ENCODE peak calls at places on chromosomes 11 and 22, in six cellular contexts. One of them, this sample, is unnamed. For H3K4me1, the result is how much of the 10 kb centered on the place peaks cover.

GRCh38 chr11:85118151-85118550 is 509.0 kb downstream of the DLG2 start:
- DNase-seq in ovary: no peak
- DNase-seq in psoas muscle: no peak
- DNase-seq in esophagus squamous epithelium: no peak
- DNase-seq in keratinocyte: no peak
- DNase-seq in Peyer's patch: no peak
- DNase-seq in this sample: no peak

GRCh38 chr11:65868076-65868667 is 4.4 kb downstream of the EFEMP2 start:
- DNase-seq in ovary: peak
- DNase-seq in psoas muscle: no peak
- DNase-seq in esophagus squamous epithelium: no peak
- DNase-seq in keratinocyte: no peak
- DNase-seq in Peyer's patch: no peak
- DNase-seq in this sample: no peak

GRCh38 chr22:32618461-32619140 is 144.0 kb downstream of the FBXO7 start:
- DNase-seq in ovary: peak
- DNase-seq in psoas muscle: peak
- DNase-seq in esophagus squamous epithelium: no peak
- DNase-seq in keratinocyte: no peak
- DNase-seq in Peyer's patch: no peak
- DNase-seq in this sample: no peak

GRCh38 chr22:33044059-33044458 is 14.1 kb downstream of the SYN3 start:
- DNase-seq in ovary: no peak
- DNase-seq in psoas muscle: no peak
- DNase-seq in esophagus squamous epithelium: no peak
- DNase-seq in keratinocyte: no peak
- DNase-seq in Peyer's patch: no peak
- DNase-seq in this sample: no peak

GRCh38 chr11:93820085-93820710 is 30.2 kb downstream of the VSTM5 start:
- DNase-seq in ovary: no peak
- DNase-seq in psoas muscle: no peak
- DNase-seq in esophagus squamous epithelium: no peak
- DNase-seq in keratinocyte: no peak
- DNase-seq in Peyer's patch: no peak
- DNase-seq in this sample: no peak

GRCh38 chr22:30005213-30005857 is 74.9 kb upstream of the HORMAD2 start:
- DNase-seq in ovary: peak
- DNase-seq in psoas muscle: peak
- DNase-seq in esophagus squamous epithelium: no peak
- DNase-seq in keratinocyte: no peak
- DNase-seq in Peyer's patch: peak
- DNase-seq in this sample: no peak

GRCh38 chr11:118912742-118913410 is 12.8 kb downstream of the BCL9L start:
- DNase-seq in ovary: peak
- DNase-seq in psoas muscle: peak
- DNase-seq in esophagus squamous epithelium: no peak
- DNase-seq in keratinocyte: no peak
- DNase-seq in Peyer's patch: peak
- DNase-seq in this sample: no peak

GRCh38 chr11:36271794-36272409 is 17.3 kb downstream of the COMMD9 start:
- DNase-seq in ovary: no peak
- DNase-seq in psoas muscle: no peak
- DNase-seq in esophagus squamous epithelium: no peak
- DNase-seq in keratinocyte: no peak
- DNase-seq in Peyer's patch: no peak
- DNase-seq in this sample: no peak

GRCh38 chr11:16097543-16097942 is 258.8 kb downstream of the SOX6 start:
- DNase-seq in ovary: no peak
- DNase-seq in psoas muscle: no peak
- DNase-seq in esophagus squamous epithelium: no peak
- DNase-seq in keratinocyte: peak
- DNase-seq in Peyer's patch: no peak
- DNase-seq in this sample: no peak

GRCh38 chr11:17386331-17387084 is 2.0 kb downstream of the KCNJ11 start:
- DNase-seq in ovary: no peak
- DNase-seq in psoas muscle: peak
- DNase-seq in esophagus squamous epithelium: no peak
- DNase-seq in keratinocyte: no peak
- DNase-seq in Peyer's patch: peak
- DNase-seq in this sample: peak

GRCh38 chr11:40686765-40687164 is 772.7 kb downstream of the LRRC4C start:
- DNase-seq in ovary: no peak
- DNase-seq in psoas muscle: no peak
- DNase-seq in esophagus squamous epithelium: no peak
- DNase-seq in keratinocyte: no peak
- DNase-seq in Peyer's patch: no peak
- DNase-seq in this sample: no peak

GRCh38 chr11:62984451-62984991 is at the start of gene SLC22A6:
- DNase-seq in ovary: no peak
- DNase-seq in psoas muscle: no peak
- DNase-seq in esophagus squamous epithelium: no peak
- DNase-seq in keratinocyte: no peak
- DNase-seq in Peyer's patch: no peak
- DNase-seq in this sample: no peak

GRCh38 chr11:126354631-126355323 is 709 bp upstream of the ST3GAL4 start:
- DNase-seq in ovary: no peak
- DNase-seq in psoas muscle: no peak
- DNase-seq in esophagus squamous epithelium: no peak
- DNase-seq in keratinocyte: no peak
- DNase-seq in Peyer's patch: no peak
- DNase-seq in this sample: no peak
- H3K4me1 ChIP-seq in ovary: under half
- H3K4me1 ChIP-seq in psoas muscle: under half
- H3K4me1 ChIP-seq in esophagus squamous epithelium: half or more
- H3K4me1 ChIP-seq in keratinocyte: under half
- H3K4me1 ChIP-seq in Peyer's patch: under half
- H3K4me1 ChIP-seq in this sample: under half

GRCh38 chr11:114439229-114440120 is at the start of gene REXO2:
- DNase-seq in ovary: peak
- DNase-seq in psoas muscle: peak
- DNase-seq in esophagus squamous epithelium: peak
- DNase-seq in keratinocyte: peak
- DNase-seq in Peyer's patch: peak
- DNase-seq in this sample: peak
- TF ChIP-seq CTCF in ovary: peak
- TF ChIP-seq CTCF in psoas muscle: peak
- TF ChIP-seq CTCF in esophagus squamous epithelium: no peak
- TF ChIP-seq CTCF in keratinocyte: peak
- TF ChIP-seq CTCF in Peyer's patch: peak
- TF ChIP-seq CTCF in this sample: peak

DNA sequence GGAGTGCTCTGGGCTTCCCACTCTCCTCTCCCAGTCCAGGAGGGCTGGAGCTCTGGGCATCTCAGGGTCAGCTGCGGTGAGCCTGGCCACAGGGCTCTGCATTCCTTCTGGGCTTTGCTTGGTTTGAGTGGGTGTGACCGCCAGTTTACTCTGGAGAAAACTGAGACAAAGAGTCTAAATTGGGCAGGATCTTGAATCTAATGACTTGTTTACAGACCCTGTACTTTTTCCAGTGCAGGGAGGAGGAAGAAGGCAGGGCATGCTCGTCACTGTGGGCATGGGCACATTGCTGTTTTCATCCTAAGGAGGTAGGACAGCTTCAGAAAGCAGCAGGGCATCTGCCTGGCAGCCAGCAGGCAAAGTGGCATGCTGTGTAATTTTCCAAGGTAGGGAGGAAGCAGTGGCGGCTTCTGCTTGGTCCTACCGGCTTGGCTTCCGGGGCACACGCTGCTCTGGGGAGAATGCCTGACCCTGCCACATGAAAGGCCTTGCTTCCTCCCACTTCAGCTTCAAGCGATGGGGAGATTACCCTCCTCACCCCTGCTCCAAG is 22.9 kb downstream of the FLI1 start:
- DNase-seq in ovary: no peak
- DNase-seq in psoas muscle: no peak
- DNase-seq in esophagus squamous epithelium: no peak
- DNase-seq in keratinocyte: no peak
- DNase-seq in Peyer's patch: peak
- DNase-seq in this sample: peak
- H3K4me1 ChIP-seq in ovary: under half
- H3K4me1 ChIP-seq in psoas muscle: under half
- H3K4me1 ChIP-seq in esophagus squamous epithelium: under half
- H3K4me1 ChIP-seq in keratinocyte: under half
- H3K4me1 ChIP-seq in Peyer's patch: under half
- H3K4me1 ChIP-seq in this sample: half or more

DNA sequence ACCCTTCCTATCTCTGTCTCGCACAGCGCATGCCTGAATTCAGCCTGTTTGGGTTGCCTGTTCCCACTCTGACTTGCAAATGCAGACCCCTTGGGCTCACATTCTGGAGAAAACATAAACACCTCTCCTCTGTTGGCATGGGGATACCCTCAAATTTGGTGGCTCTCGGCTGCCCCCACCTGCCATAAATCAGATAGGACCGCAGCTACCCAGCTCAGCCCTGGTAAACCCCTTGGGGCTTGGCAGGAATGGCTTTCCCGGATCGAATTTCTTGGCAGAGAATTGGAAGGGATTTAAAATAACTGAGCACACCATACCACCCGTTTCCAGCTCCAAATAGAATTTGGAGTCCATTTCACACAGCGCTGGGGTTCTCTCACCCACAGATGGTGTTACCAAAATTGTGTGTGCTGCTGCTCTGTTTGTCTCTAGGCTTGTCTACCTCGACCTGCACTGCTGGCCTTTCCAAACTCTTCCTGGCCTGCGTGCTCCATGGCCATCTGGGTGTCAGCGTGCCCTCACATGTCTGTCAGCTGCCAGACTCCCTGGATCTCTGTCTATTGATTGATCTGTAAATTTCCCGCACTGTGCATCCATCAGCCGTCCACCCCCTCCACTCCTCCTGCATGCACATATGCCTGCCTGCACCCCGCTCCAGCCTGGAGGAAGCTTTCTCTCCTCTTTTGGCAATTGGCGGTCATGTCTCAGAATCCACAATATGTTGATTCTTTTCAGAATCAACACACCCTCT is 134.0 kb downstream of the NTM start:
- DNase-seq in ovary: no peak
- DNase-seq in psoas muscle: peak
- DNase-seq in esophagus squamous epithelium: no peak
- DNase-seq in keratinocyte: no peak
- DNase-seq in Peyer's patch: no peak
- DNase-seq in this sample: no peak
- TF ChIP-seq CTCF in ovary: no peak
- TF ChIP-seq CTCF in psoas muscle: no peak
- TF ChIP-seq CTCF in esophagus squamous epithelium: no peak
- TF ChIP-seq CTCF in keratinocyte: peak
- TF ChIP-seq CTCF in Peyer's patch: no peak
- TF ChIP-seq CTCF in this sample: no peak

DNA sequence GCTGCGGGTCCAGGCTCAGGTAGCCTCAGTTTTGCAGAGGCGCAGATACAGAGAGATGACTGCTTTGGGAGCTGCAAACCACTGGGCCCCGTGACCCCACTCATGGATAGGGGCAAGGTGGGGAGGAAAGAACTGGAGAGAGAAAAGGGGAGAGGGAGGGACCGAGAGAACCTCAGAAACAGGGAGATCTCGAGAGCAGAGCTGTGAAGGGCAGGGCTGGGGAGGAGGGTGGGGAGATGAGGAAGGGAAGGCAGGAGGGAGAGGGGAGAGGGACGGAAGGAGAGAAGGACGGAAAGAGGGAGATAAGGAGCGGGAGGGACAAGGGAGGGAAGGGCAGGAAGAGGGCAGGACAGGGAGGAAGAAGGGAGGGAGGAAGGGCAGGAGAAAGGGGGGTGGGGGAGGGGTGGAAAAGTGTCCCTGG is 46.3 kb downstream of the IGLL1 start:
- DNase-seq in ovary: peak
- DNase-seq in psoas muscle: no peak
- DNase-seq in esophagus squamous epithelium: no peak
- DNase-seq in keratinocyte: no peak
- DNase-seq in Peyer's patch: no peak
- DNase-seq in this sample: no peak
- H3K4me1 ChIP-seq in ovary: under half
- H3K4me1 ChIP-seq in psoas muscle: under half
- H3K4me1 ChIP-seq in esophagus squamous epithelium: under half
- H3K4me1 ChIP-seq in keratinocyte: under half
- H3K4me1 ChIP-seq in Peyer's patch: under half
- H3K4me1 ChIP-seq in this sample: under half

DNA sequence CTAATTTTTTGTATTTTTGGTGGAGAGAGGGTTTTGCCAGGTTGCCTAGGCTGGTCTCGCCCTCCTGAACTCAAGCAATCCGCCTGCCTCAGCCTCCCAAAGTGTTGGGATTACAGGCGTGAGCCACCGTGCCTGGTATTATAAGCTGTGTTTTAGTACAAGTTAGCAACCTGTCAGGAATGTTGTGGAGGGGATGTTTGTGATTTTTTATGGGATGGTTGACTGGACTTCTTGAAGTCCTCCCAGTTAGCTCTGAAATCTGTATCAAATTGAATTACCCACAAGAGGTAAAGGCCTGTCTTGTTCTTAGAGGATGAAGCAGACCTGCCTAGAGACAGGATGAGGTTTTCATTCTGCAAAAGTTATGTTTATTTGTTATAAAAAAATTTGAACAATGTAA is 34.1 kb upstream of the IL18BP start:
- DNase-seq in ovary: no peak
- DNase-seq in psoas muscle: no peak
- DNase-seq in esophagus squamous epithelium: no peak
- DNase-seq in keratinocyte: no peak
- DNase-seq in Peyer's patch: no peak
- DNase-seq in this sample: no peak
- TF ChIP-seq CTCF in ovary: no peak
- TF ChIP-seq CTCF in psoas muscle: no peak
- TF ChIP-seq CTCF in esophagus squamous epithelium: no peak
- TF ChIP-seq CTCF in keratinocyte: no peak
- TF ChIP-seq CTCF in Peyer's patch: no peak
- TF ChIP-seq CTCF in this sample: no peak

DNA sequence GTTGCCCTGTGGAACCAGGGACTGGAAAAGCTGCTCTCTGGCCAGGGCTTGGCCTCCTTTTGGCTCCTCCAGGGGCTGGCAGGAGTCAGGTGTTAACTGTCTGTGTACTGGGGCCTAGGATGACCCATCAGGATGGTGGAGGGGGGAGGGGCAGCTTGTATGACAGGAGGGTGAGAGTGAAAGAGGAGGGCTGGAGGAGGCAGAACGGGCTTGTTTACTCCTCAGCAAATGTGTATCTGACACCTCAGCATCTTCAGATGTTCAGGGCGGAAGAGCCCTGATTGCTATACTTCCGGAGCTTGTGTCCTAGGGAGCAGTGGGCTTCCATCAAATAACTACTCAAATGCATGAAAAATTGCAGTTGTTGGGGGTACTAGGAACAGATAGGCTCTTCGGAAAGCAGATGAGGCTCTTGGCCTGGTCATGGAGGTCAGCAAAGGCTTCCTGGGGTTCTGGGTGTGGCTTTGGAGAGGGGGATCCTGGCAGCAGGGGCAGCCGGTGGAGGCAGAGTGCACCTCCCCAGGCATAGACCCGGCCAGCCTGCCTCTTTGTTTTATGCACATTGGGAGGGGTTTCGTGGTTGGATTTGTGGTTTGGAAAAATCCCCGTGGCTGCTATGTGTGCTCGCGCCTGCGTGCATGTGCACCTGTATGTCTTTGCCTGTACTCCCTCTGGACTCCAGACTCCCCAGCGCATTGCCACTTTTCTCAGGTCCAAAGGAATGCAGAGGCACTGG is 31.2 kb downstream of the CD82 start:
- DNase-seq in ovary: peak
- DNase-seq in psoas muscle: no peak
- DNase-seq in esophagus squamous epithelium: no peak
- DNase-seq in keratinocyte: no peak
- DNase-seq in Peyer's patch: peak
- DNase-seq in this sample: no peak
- H3K4me1 ChIP-seq in ovary: under half
- H3K4me1 ChIP-seq in psoas muscle: half or more
- H3K4me1 ChIP-seq in esophagus squamous epithelium: half or more
- H3K4me1 ChIP-seq in keratinocyte: under half
- H3K4me1 ChIP-seq in Peyer's patch: under half
- H3K4me1 ChIP-seq in this sample: under half

This sample was measured in upper lobe of left lung.